ENCODE peak calls at places on chromosomes 16 and 17, in five cellular contexts. S, Y, U, H and K are unnamed samples.

GRCh38 chr17:80477647-80478478 is 1.5 kb upstream of the NPTX1 start:
- DNase-seq in H (no peak), U (peak), S (no peak), Y (no peak), K (no peak)

GRCh38 chr16:8808009-8808408 is 10.4 kb downstream of the PMM2 start:
- DNase-seq in S (no peak), U (no peak), H (no peak), Y (no peak), K (no peak)

GRCh38 chr17:64236827-64237403 is 26.1 kb downstream of the TEX2 start:
- DNase-seq in S (no peak), Y (no peak), H (no peak), U (no peak), K (no peak)

GRCh38 chr16:51960931-51961330 is 586.0 kb downstream of the TOX3 start:
- DNase-seq in U (no peak), Y (no peak), H (no peak), S (no peak), K (no peak)

GRCh38 chr17:27471321-27472269 is 15.3 kb downstream of the KSR1 start:
- DNase-seq in Y (no peak), H (no peak), S (no peak), U (peak), K (peak)

GRCh38 chr17:67239597-67239996 is 5.4 kb downstream of the HELZ start:
- DNase-seq in H (no peak), S (no peak), Y (no peak), U (peak), K (no peak)

GRCh38 chr17:40443196-40443987 is at the start of gene IGFBP4:
- DNase-seq in U (peak), S (peak), H (peak), Y (peak), K (no peak)

GRCh38 chr17:75843577-75844529 is at the start of gene UNC13D:
- DNase-seq in S (peak), Y (peak), H (no peak), U (no peak), K (no peak)

GRCh38 chr17:1362964-1363363 is 37.1 kb downstream of the YWHAE start:
- DNase-seq in Y (no peak), H (peak), S (no peak), U (peak), K (no peak)

GRCh38 chr17:31508310-31509094 is 117.0 kb downstream of the RAB11FIP4 start:
- DNase-seq in U (no peak), H (no peak), Y (no peak), S (peak), K (no peak)

GRCh38 chr17:82544431-82545070 is 25.0 kb downstream of the FOXK2 start:
- DNase-seq in S (no peak), Y (no peak), U (no peak), H (no peak), K (no peak)

GRCh38 chr17:59893617-59894100 is 738 bp downstream of the RPS6KB1 start:
- DNase-seq in Y (no peak), H (no peak), S (no peak), U (peak), K (no peak)

GRCh38 chr16:48318630-48319029 is 66.6 kb downstream of the SIAH1 start:
- DNase-seq in U (peak), Y (no peak), H (peak), S (no peak), K (no peak)

GRCh38 chr17:34703533-34703932 is 124.2 kb downstream of the TMEM132E start:
- DNase-seq in Y (no peak), H (no peak), U (peak), S (no peak), K (no peak)

GRCh38 chr16:4475880-4476790 is at the start of gene HMOX2:
- DNase-seq in U (peak), Y (peak), S (peak), H (peak), K (peak)

GRCh38 chr16:11621539-11621919 is 34.8 kb upstream of the LITAF start:
- DNase-seq in H (no peak), S (no peak), U (no peak), Y (no peak), K (no peak)

GRCh38 chr17:81140695-81141094 is 24.6 kb upstream of the PVALEF start:
- DNase-seq in Y (no peak), U (no peak), H (no peak), S (no peak), K (no peak)

GRCh38 chr16:53372942-53373871 is 61.1 kb upstream of the RBL2 start:
- DNase-seq in U (no peak), Y (peak), H (peak), S (peak), K (no peak)

GRCh38 chr17:1709971-1710806 is at the start of gene TLCD2:
- DNase-seq in U (peak), Y (peak), S (peak), H (no peak), K (no peak)

GRCh38 chr16:56559109-56559508 is 5.8 kb upstream of the MT4 start:
- DNase-seq in U (no peak), H (no peak), Y (no peak), S (no peak), K (no peak)

GRCh38 chr17:16407911-16408588 is 7.3 kb upstream of the TRPV2 start:
- DNase-seq in H (peak), Y (peak), S (peak), U (peak), K (no peak)

GRCh38 chr17:17183744-17184143 is 22.4 kb downstream of the PLD6 start:
- DNase-seq in U (no peak), H (no peak), Y (no peak), S (no peak), K (no peak)

GRCh38 chr16:48234630-48235029 is 9.5 kb upstream of the LONP2 start:
- DNase-seq in H (no peak), U (no peak), Y (no peak), S (no peak), K (no peak)

GRCh38 chr17:29793501-29793900 is 136.5 kb downstream of the SSH2 start:
- DNase-seq in S (no peak), Y (no peak), H (no peak), U (no peak), K (no peak)

GRCh38 chr16:85541619-85542547 is 71.2 kb upstream of the GSE1 start:
- DNase-seq in S (peak), U (no peak), Y (no peak), H (no peak), K (no peak)

GRCh38 chr16:75402174-75402820 is 31.0 kb downstream of the CFDP1 start:
- DNase-seq in U (peak), S (no peak), Y (no peak), H (no peak), K (no peak)

GRCh38 chr16:1300664-1301476 is 8.6 kb upstream of the UBE2I start:
- DNase-seq in U (peak), Y (peak), S (peak), H (peak), K (no peak)

GRCh38 chr16:23254338-23254737 is 47.8 kb upstream of the SCNN1B start:
- DNase-seq in S (no peak), U (peak), Y (no peak), H (no peak), K (no peak)

GRCh38 chr16:67666032-67666537 is 465 bp downstream of the ENKD1 start:
- DNase-seq in H (no peak), S (peak), Y (no peak), U (peak), K (no peak)

GRCh38 chr17:72031219-72031906 is 89.5 kb upstream of the SOX9 start:
- DNase-seq in S (no peak), H (no peak), U (no peak), Y (no peak), K (no peak)

GRCh38 chr16:58034786-58035185 is 9.2 kb downstream of the MMP15 start:
- DNase-seq in Y (no peak), U (no peak), H (no peak), S (no peak), K (no peak)

GRCh38 chr17:58082341-58082869 is 814 bp upstream of the DYNLL2 start:
- DNase-seq in S (no peak), H (no peak), U (no peak), Y (no peak), K (no peak)

GRCh38 chr16:11390573-11391495 is 45.6 kb downstream of the RMI2 start:
- DNase-seq in U (no peak), Y (no peak), S (peak), H (no peak), K (no peak)

GRCh38 chr16:67092227-67092626 is 17.5 kb upstream of the PHAF1 start:
- DNase-seq in Y (no peak), S (no peak), H (no peak), U (peak), K (no peak)

GRCh38 chr17:81693491-81694360 is 9.4 kb upstream of the MRPL12 start:
- DNase-seq in U (no peak), S (no peak), Y (no peak), H (no peak), K (no peak)

GRCh38 chr17:40560592-40561293 is 4.5 kb downstream of the CCR7 start:
- DNase-seq in S (peak), Y (no peak), U (peak), H (no peak), K (no peak)

GRCh38 chr17:40190197-40191021 is 13.1 kb downstream of the RAPGEFL1 start:
- DNase-seq in S (no peak), H (no peak), Y (no peak), U (no peak), K (no peak)

GRCh38 chr17:17847726-17848125 is 10.9 kb upstream of the SREBF1 start:
- DNase-seq in Y (no peak), U (no peak), S (no peak), H (no peak), K (no peak)

GRCh38 chr17:40242774-40243173 is 23.7 kb downstream of the WIPF2 start:
- DNase-seq in Y (no peak), S (no peak), H (no peak), U (no peak), K (no peak)

GRCh38 chr17:78823282-78824046 is 17.1 kb downstream of the USP36 start:
- DNase-seq in H (no peak), Y (no peak), U (no peak), S (no peak), K (no peak)

GRCh38 chr17:78822552-78822951 is 18.1 kb downstream of the USP36 start:
- DNase-seq in S (no peak), Y (no peak), H (no peak), U (peak), K (no peak)

GRCh38 chr17:78825696-78826095 is 14.9 kb downstream of the USP36 start:
- DNase-seq in Y (no peak), H (no peak), S (no peak), U (no peak), K (no peak)

GRCh38 chr17:78826426-78826825 is 14.2 kb downstream of the USP36 start:
- DNase-seq in U (peak), Y (no peak), S (no peak), H (no peak), K (no peak)

GRCh38 chr17:78824240-78824639 is 16.4 kb downstream of the USP36 start:
- DNase-seq in S (no peak), U (no peak), H (no peak), Y (no peak), K (no peak)
- TF ChIP-seq CTCF in S (no peak), U (no peak), H (no peak), Y (no peak), K (no peak)

GRCh38 chr16:27549607-27549856 is 181 bp downstream of the GTF3C1 start:
- DNase-seq in S (no peak), H (no peak), U (no peak), Y (no peak), K (no peak)

GRCh38 chr16:27550582-27550920 is 607 bp downstream of the KATNIP start:
- DNase-seq in Y (no peak), H (no peak), S (no peak), U (no peak), K (no peak)

GRCh38 chr16:27547851-27548250 is 1.9 kb downstream of the GTF3C1 start:
- DNase-seq in Y (no peak), H (no peak), S (no peak), U (no peak), K (no peak)

GRCh38 chr16:27549857-27550581 is at the start of the genes GTF3C1 and KATNIP:
- DNase-seq in U (peak), S (peak), H (peak), Y (peak), K (peak)

GRCh38 chr16:27551046-27551445 is 1.1 kb downstream of the KATNIP start:
- DNase-seq in U (no peak), Y (no peak), H (no peak), S (no peak), K (no peak)
- H3K4me3 ChIP-seq in U (no peak), Y (no peak), H (no peak), S (peak), K (peak)

GRCh38 chr17:7711356-7711755 is 6.2 kb upstream of the DNAH2 start:
- DNase-seq in H (no peak), S (no peak), U (no peak), Y (no peak), K (no peak)
- TF ChIP-seq CTCF in H (no peak), S (no peak), U (peak), Y (no peak), K (peak)

DNA sequence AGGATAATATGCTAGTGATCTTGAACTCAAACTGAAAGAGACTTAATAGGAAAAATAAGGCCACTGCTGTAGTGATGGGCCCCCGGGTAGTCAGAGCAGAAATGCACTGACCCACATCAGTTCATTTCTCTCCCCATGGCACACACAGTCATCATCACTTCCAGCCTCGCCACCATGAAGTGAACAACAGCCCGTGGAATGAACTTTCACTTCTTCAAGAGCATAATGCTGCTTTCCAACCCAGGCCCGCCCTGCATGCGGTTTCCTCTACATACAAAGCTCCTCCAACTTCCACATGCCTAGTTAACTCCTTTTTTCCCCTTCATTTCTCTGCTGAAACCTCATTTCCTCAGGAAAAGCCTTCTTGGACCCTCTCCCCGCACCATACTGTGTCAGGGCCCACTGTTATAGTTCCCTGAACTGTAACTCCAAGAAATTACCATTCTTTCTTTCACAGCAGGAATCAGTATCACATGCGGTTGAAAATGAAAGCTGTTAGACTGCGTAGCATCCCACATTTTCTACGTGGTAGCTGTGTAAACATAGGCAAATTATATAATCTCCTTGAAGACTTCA is 65.8 kb upstream of the SMIM36 start:
- DNase-seq in S (peak), U (peak), H (peak), Y (no peak), K (no peak)
- H3K4me3 ChIP-seq in S (peak), U (no peak), H (no peak), Y (no peak), K (no peak)

GRCh38 chr17:45022288-45022648 is 29.2 kb downstream of the DCAKD start:
- DNase-seq in Y (no peak), S (no peak), U (no peak), H (no peak), K (no peak)
- TF ChIP-seq CTCF in Y (no peak), S (no peak), U (no peak), H (no peak), K (no peak)